ENCODE peak calls at places on chromosome 4, in nine cellular contexts. G is NAMALWA; K is K562; C is D341Med; F is stimulated activated CD8-positive, alpha-beta memory T cell treated with anti-CD3 and anti-CD28 coated beads, Interleukin-15, amount 100 ng/mL, for 1 hour; P is GM20000; E is GM23248; I is uterus; S is lung microvascular endothelial cell. Y is an unnamed sample.

GRCh38 chr4:147247577-147247976 is 233.3 kb upstream of the EDNRA start:
- DNase-seq in G (no peak), C (no peak), E (no peak), F (no peak), S (no peak), K (no peak), I (no peak), P (no peak), Y (no peak)

GRCh38 chr4:116636917-116637316 is 448.5 kb downstream of the TRAM1L1 start:
- DNase-seq in C (no peak), I (no peak), F (no peak), S (no peak), G (peak), P (peak), E (no peak), K (no peak), Y (no peak)

GRCh38 chr4:11286533-11286932 is 142.2 kb downstream of the HS3ST1 start:
- DNase-seq in E (no peak), K (no peak), I (no peak), P (no peak), F (no peak), C (no peak), G (peak), S (no peak), Y (no peak)

GRCh38 chr4:154292589-154292988 is 199.0 kb downstream of the DCHS2 start:
- DNase-seq in E (no peak), P (no peak), I (no peak), C (no peak), S (no peak), K (no peak), G (peak), F (no peak), Y (no peak)

GRCh38 chr4:187207931-187208330 is 484.3 kb upstream of the FAT1 start:
- DNase-seq in K (no peak), G (no peak), E (no peak), P (no peak), S (no peak), F (no peak), C (no peak), I (no peak), Y (no peak)

GRCh38 chr4:89661490-89661889 is 175.5 kb downstream of the SNCA start:
- DNase-seq in F (no peak), K (no peak), E (peak), S (no peak), I (no peak), G (no peak), C (no peak), P (no peak), Y (no peak)

GRCh38 chr4:182495986-182496385 is 252.8 kb downstream of the TENM3 start:
- DNase-seq in K (no peak), I (no peak), E (no peak), S (no peak), G (no peak), C (no peak), F (no peak), P (no peak), Y (no peak)

GRCh38 chr4:93775551-93775950 is 53.0 kb upstream of the ATOH1 start:
- DNase-seq in K (no peak), G (no peak), C (no peak), I (no peak), E (no peak), S (no peak), F (no peak), P (no peak), Y (no peak)

GRCh38 chr4:71882113-71882512 is 98.2 kb upstream of the GC start:
- DNase-seq in P (no peak), C (no peak), F (no peak), S (no peak), I (no peak), E (no peak), G (no peak), K (no peak), Y (no peak)

GRCh38 chr4:71210831-71211230 is 128.0 kb upstream of the SLC4A4 start:
- DNase-seq in P (no peak), G (no peak), C (no peak), E (peak), I (no peak), K (no peak), S (no peak), F (no peak), Y (no peak)

GRCh38 chr4:127782275-127783025 is at the start of gene HSPA4L:
- DNase-seq in I (peak), S (peak), K (peak), G (peak), F (no peak), P (peak), C (peak), E (peak), Y (peak)

GRCh38 chr4:124321370-124321769 is 391.2 kb downstream of the ANKRD50 start:
- DNase-seq in P (no peak), G (no peak), C (peak), F (no peak), I (no peak), E (peak), K (no peak), S (no peak), Y (peak)

GRCh38 chr4:126251169-126251568 is 936.4 kb downstream of the FAT4 start:
- DNase-seq in C (no peak), K (no peak), P (no peak), E (no peak), G (no peak), I (no peak), S (no peak), F (no peak), Y (no peak)

GRCh38 chr4:47619691-47620090 is 134.6 kb downstream of the ATP10D start:
- DNase-seq in P (no peak), E (no peak), F (no peak), S (no peak), I (no peak), C (no peak), K (no peak), G (no peak), Y (no peak)

GRCh38 chr4:3266076-3266475 is 17.1 kb downstream of the MSANTD1 start:
- DNase-seq in C (no peak), F (no peak), E (no peak), G (no peak), K (no peak), S (no peak), I (no peak), P (no peak), Y (no peak)

GRCh38 chr4:69995526-69996016 is at the start of gene STATH:
- DNase-seq in I (no peak), E (no peak), P (no peak), C (no peak), G (no peak), F (no peak), S (peak), K (no peak), Y (no peak)

GRCh38 chr4:15144249-15144966 is 142.1 kb downstream of the CPEB2 start:
- DNase-seq in C (no peak), F (no peak), E (no peak), P (no peak), S (peak), K (no peak), I (no peak), G (no peak), Y (peak)

GRCh38 chr4:21469438-21470032 is 479.0 kb downstream of the KCNIP4 start:
- DNase-seq in S (peak), F (no peak), G (peak), I (no peak), P (peak), K (no peak), C (peak), E (peak), Y (no peak)

Y was measured in NCI-H524.